ENCODE peak calls at places on chromosomes 13 and 19, in six cellular contexts. E, L, M, T, Q and H are unnamed samples.

GRCh38 chr13:41696163-41697003 is 239.0 kb downstream of the RGCC start:
- DNase-seq in E (no peak), L (no peak), M (peak; percentile 93), T (no peak), Q (no peak), H (no peak)

GRCh38 chr13:112995395-112996091 is 26.5 kb downstream of the MCF2L start:
- DNase-seq in E (no peak), L (no peak), M (no peak), T (no peak), Q (no peak), H (no peak)

GRCh38 chr13:24923305-24923640 is 159.3 kb downstream of the RNF17 start:
- DNase-seq in E (no peak), L (no peak), M (peak; percentile 43), T (no peak), Q (no peak), H (no peak)

GRCh38 chr13:73169971-73170370 is 111.2 kb downstream of the KLF5 start:
- DNase-seq in E (no peak), L (no peak), M (no peak), T (no peak), Q (no peak), H (no peak)

GRCh38 chr19:10420444-10421239 is at the start of gene PDE4A:
- DNase-seq in E (no peak), L (no peak), M (no peak), T (no peak), Q (no peak), H (no peak)

GRCh38 chr19:44848036-44848804 is 2.1 kb downstream of the NECTIN2 start:
- DNase-seq in E (no peak), L (peak; percentile 34), M (peak; percentile 49), T (peak; percentile 68), Q (no peak), H (no peak)

GRCh38 chr13:23510979-23511735 is 59.1 kb upstream of the TNFRSF19 start:
- DNase-seq in E (no peak), L (no peak), M (peak; percentile 75), T (no peak), Q (no peak), H (no peak)

GRCh38 chr19:19403373-19403901 is 2.0 kb upstream of the GATAD2A start:
- DNase-seq in E (no peak), L (no peak), M (peak; percentile 11), T (no peak), Q (no peak), H (no peak)

GRCh38 chr13:83765796-83766195 is 116.5 kb downstream of the SLITRK1 start:
- DNase-seq in E (no peak), L (no peak), M (no peak), T (no peak), Q (no peak), H (no peak)

GRCh38 chr13:111902726-111903125 is 164.2 kb upstream of the SOX1 start:
- DNase-seq in E (peak; percentile 23), L (no peak), M (no peak), T (peak; percentile 18), Q (no peak), H (no peak)

GRCh38 chr19:29841559-29842367 is 30.0 kb downstream of the CCNE1 start:
- DNase-seq in E (no peak), L (no peak), M (peak; percentile 47), T (no peak), Q (no peak), H (no peak)

GRCh38 chr19:48806818-48807589 is 3.8 kb downstream of the BCAT2 start:
- DNase-seq in E (no peak), L (peak; percentile 47), M (no peak), T (no peak), Q (no peak), H (no peak)

GRCh38 chr19:51354742-51355148 is 11.4 kb downstream of the ETFB start:
- DNase-seq in E (no peak), L (no peak), M (peak; percentile 70), T (no peak), Q (no peak), H (no peak)

GRCh38 chr13:48560657-48561337 is 27.9 kb upstream of the RCBTB2 start:
- DNase-seq in E (no peak), L (no peak), M (no peak), T (no peak), Q (no peak), H (no peak)

GRCh38 chr19:35708391-35708790 is 4.0 kb downstream of the ZBTB32 start:
- DNase-seq in E (no peak), L (no peak), M (no peak), T (no peak), Q (no peak), H (no peak)

GRCh38 chr19:35712910-35713845 is 4.6 kb upstream of the KMT2B start:
- DNase-seq in E (no peak), L (no peak), M (no peak), T (no peak), Q (no peak), H (no peak)

GRCh38 chr19:35713904-35714440 is 3.8 kb upstream of the KMT2B start:
- DNase-seq in E (no peak), L (no peak), M (no peak), T (no peak), Q (no peak), H (no peak)

GRCh38 chr19:35712529-35712909 is 5.3 kb upstream of the KMT2B start:
- DNase-seq in E (no peak), L (no peak), M (no peak), T (no peak), Q (no peak), H (no peak)

DNA sequence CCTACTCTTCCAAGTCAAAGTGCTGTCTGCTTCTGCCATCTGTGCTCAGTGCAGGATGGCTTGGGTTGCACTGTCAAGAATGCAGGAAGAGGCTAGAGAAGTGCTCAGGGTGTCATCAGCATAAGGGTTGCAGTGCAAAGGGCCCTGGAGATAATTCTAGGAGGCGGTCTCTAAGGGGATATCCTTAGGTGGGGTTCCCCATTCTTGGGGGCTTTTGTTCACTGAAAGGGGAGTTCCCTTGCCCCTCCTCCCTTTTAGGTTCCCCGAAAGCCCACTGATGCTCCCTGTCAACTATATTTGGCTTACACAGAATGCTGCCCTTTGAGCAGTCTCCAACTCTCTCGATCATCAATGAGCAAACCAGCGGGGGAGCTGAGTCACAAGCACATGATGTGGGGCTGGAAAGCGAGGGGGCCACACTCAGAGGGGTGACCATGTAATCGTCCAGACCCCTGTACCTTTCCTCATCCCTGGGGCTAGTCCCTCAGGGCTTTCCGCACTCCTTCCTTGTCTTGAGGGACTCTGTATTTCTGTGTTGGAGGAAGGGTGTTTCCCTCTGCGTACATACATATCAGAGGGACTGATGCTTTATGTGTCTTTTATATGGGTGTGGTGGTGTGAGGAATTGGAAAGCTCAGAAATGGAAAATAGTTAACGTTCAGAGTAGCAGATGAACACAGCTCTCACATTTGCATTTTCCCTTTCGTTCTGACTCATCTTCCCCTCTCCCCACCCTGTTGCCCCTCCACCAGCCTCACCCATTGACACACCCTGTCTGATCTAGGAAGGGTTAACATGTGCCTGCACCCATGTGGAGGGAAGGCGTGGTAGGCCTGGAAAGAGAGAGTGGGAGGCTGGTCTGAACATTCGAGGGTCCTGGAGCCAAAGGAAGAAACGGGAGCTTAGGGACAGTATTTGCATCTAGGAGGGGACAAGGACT is 6.7 kb downstream of the ZBTB32 start:
- DNase-seq in E (no peak), L (no peak), M (no peak), T (no peak), Q (no peak), H (no peak)
- H3K4me3 ChIP-seq in E (no peak overlapping the region), L (no peak overlapping the region), M (no peak overlapping the region), T (no peak overlapping the region), Q (no peak overlapping the region), H (no peak overlapping the region)

GRCh38 chr13:109156181-109156935 is 526.9 kb downstream of the MYO16 start:
- DNase-seq in E (no peak), L (no peak), M (peak; percentile 45), T (no peak), Q (no peak), H (no peak)

GRCh38 chr13:109158383-109158782 is 529.0 kb downstream of the MYO16 start:
- DNase-seq in E (no peak), L (no peak), M (no peak), T (no peak), Q (no peak), H (no peak)

GRCh38 chr13:109155301-109155761 is 525.9 kb downstream of the MYO16 start:
- DNase-seq in E (no peak), L (no peak), M (peak; percentile 89), T (no peak), Q (no peak), H (no peak)

GRCh38 chr13:109159650-109160309 is 530.4 kb downstream of the MYO16 start:
- DNase-seq in E (no peak), L (no peak), M (no peak), T (no peak), Q (no peak), H (no peak)

DNA sequence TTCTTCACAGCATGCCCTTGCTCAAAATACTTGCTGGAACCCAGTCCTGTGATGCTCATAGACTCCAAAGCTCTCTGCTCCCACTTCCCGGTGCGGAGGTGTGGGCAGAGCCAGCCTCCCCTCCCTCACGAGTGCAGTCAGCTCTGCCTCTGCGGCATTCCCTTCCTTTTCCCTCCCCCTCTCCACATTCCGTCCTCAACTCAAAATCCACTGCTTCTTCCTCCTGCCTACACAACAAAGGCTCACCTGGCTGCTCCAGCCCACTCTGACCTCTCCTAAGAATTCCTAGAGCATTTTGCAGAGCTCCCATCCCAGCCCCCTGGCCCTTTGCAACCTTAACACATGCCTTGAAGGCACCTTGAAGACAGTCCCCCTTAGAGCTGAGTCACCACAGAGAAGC is 527.9 kb downstream of the MYO16 start:
- DNase-seq in E (no peak), L (no peak), M (no peak), T (no peak), Q (no peak), H (no peak)
- H3K27ac ChIP-seq in E (no peak overlapping the region), L (no peak overlapping the region), M (no peak overlapping the region), T (no peak overlapping the region), Q (no peak overlapping the region), H (peak overlapping the region; percentile 90)

GRCh38 chr13:27918918-27919255 is 913 bp upstream of the PDX1 start:
- DNase-seq in E (no peak), L (no peak), M (no peak), T (no peak), Q (no peak), H (no peak)

GRCh38 chr13:27921421-27921960 is 1.7 kb downstream of the PDX1 start:
- DNase-seq in E (no peak), L (no peak), M (no peak), T (no peak), Q (no peak), H (no peak)

GRCh38 chr13:27920677-27921420 is 1.0 kb downstream of the PDX1 start:
- DNase-seq in E (no peak), L (peak; percentile 26), M (no peak), T (no peak), Q (no peak), H (no peak)

GRCh38 chr13:27919299-27919933 is 384 bp upstream of the PDX1 start:
- DNase-seq in E (no peak), L (no peak), M (no peak), T (no peak), Q (no peak), H (no peak)

GRCh38 chr13:27919934-27920676 is at the start of gene PDX1:
- DNase-seq in E (no peak), L (peak; percentile 89), M (no peak), T (no peak), Q (no peak), H (no peak)
- H3K4me3 ChIP-seq in E (peak within 1 kb of the TSS; percentile 51), L (peak within 1 kb of the TSS; percentile 87), M (no peak within 1 kb of the TSS), T (peak within 1 kb of the TSS; percentile 45), Q (peak within 1 kb of the TSS; percentile 28), H (peak within 1 kb of the TSS; percentile 67)

DNA sequence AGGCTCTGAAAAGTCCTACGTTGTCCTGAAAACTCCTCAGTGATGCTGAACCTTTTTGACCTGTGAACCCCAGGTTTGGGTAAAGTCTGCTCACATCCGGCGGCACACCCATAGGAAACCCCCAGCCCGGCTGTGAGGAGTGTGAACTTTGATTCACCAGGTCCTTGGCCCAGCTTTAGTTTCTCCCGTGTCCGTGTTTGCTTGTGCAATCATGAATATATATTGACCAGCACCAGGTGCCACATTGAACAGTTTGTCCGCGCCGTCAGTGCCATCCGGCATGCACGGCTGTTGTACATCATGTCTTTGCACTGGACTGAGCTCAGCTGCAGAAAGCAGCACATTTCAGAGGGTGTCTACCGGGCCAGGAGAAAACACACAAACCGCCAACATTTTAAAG is 45.3 kb downstream of the NFIC start:
- DNase-seq in E (no peak), L (no peak), M (no peak), T (no peak), Q (no peak), H (no peak)
- H3K27ac ChIP-seq in E (no peak overlapping the region), L (peak overlapping the region; percentile 89), M (no peak overlapping the region), T (peak overlapping the region; percentile 99), Q (peak overlapping the region; percentile 29), H (peak overlapping the region; percentile 22)